ENCODE peak calls at places on chromosomes 6 and 20, in six cellular contexts. J is kidney epithelial cell, C is heart left ventricle, D is IMR-90, P is fibroblast of pulmonary artery, K is tibial nerve. B is an unnamed sample.
A peak's percentile ranks its signal among the peaks of the same experiment; 100 is the strongest.

GRCh38 chr6:144339859-144340452 is 54.8 kb downstream of the UTRN start:
- DNase-seq in P (no peak), D (no peak), C (no peak), J (no peak), K (no peak), B (no peak)

GRCh38 chr6:134421496-134421895 is 103.6 kb upstream of the SGK1 start:
- DNase-seq in C (no peak), D (peak; percentile 86), P (peak; percentile 67), K (no peak), J (no peak), B (no peak)

GRCh38 chr20:4898282-4898681 is 103.0 kb downstream of the SLC23A2 start:
- DNase-seq in C (no peak), J (peak; percentile 77), P (peak; percentile 68), D (peak; percentile 89), K (no peak), B (peak; percentile 40)

GRCh38 chr6:122461885-122462284 is 9.7 kb downstream of the SERINC1 start:
- DNase-seq in P (no peak), K (no peak), D (no peak), C (no peak), J (no peak), B (no peak)

GRCh38 chr20:63522091-63522868 is 1.7 kb downstream of the PPDPF start:
- DNase-seq in P (no peak), J (no peak), D (no peak), C (peak; percentile 29), K (no peak), B (no peak)

GRCh38 chr20:44187763-44188709 is 1.0 kb upstream of the JPH2 start:
- DNase-seq in J (no peak), P (no peak), C (no peak), D (peak; percentile 32), K (no peak), B (no peak)

GRCh38 chr20:53643031-53643832 is 49.6 kb upstream of the ZNF217 start:
- DNase-seq in P (peak; percentile 83), J (peak; percentile 70), K (no peak), D (peak; percentile 80), C (no peak), B (peak; percentile 34)

GRCh38 chr6:116215414-116215813 is 38.5 kb downstream of the TSPYL4 start:
- DNase-seq in D (peak; percentile 11), J (no peak), C (no peak), K (no peak), P (peak; percentile 36), B (no peak)

GRCh38 chr6:47033029-47033796 is 8.9 kb downstream of the ADGRF1 start:
- DNase-seq in P (no peak), C (no peak), D (no peak), J (no peak), K (no peak), B (no peak)

GRCh38 chr6:29702519-29703103 is 20.6 kb upstream of the HLA-F start:
- DNase-seq in J (peak; percentile 5), K (no peak), D (no peak), C (peak; percentile 91), P (peak; percentile 23), B (no peak)

GRCh38 chr6:43277643-43278523 is 20.2 kb upstream of the SLC22A7 start:
- DNase-seq in P (no peak), K (no peak), J (no peak), D (peak; percentile 10), C (peak; percentile 58), B (no peak)

GRCh38 chr6:148969679-148970078 is 222.8 kb downstream of the UST start:
- DNase-seq in D (peak; percentile 95), P (no peak), C (no peak), J (no peak), K (no peak), B (no peak)

GRCh38 chr20:1803216-1804128 is 91.7 kb upstream of the SIRPA start:
- DNase-seq in D (peak; percentile 60), C (peak; percentile 86), K (no peak), J (no peak), P (peak; percentile 67), B (peak; percentile 68)

GRCh38 chr6:12288844-12289654 is 1.1 kb upstream of the EDN1 start:
- DNase-seq in J (no peak), K (no peak), D (peak; percentile 74), C (no peak), P (peak; percentile 81), B (peak; percentile 60)

GRCh38 chr20:50744143-50744792 is 12.9 kb downstream of the PARD6B start:
- DNase-seq in K (no peak), C (peak; percentile 71), D (peak; percentile 88), J (no peak), P (peak; percentile 91), B (peak; percentile 50)

GRCh38 chr6:41680182-41680965 is 42.1 kb downstream of the MDFI start:
- DNase-seq in P (no peak), D (no peak), K (no peak), J (no peak), C (no peak), B (no peak)

GRCh38 chr20:10225439-10226080 is 6.9 kb downstream of the SNAP25 start:
- DNase-seq in C (no peak), J (no peak), K (no peak), D (no peak), P (no peak), B (no peak)

GRCh38 chr20:38134427-38135281 is 30.4 kb downstream of the TGM2 start:
- DNase-seq in J (peak; percentile 51), K (no peak), P (peak; percentile 79), C (no peak), D (peak; percentile 64), B (no peak)

GRCh38 chr6:161366301-161366953 is 92.6 kb upstream of the AGPAT4 start:
- DNase-seq in C (no peak), K (no peak), P (no peak), D (no peak), J (no peak), B (no peak)

GRCh38 chr20:3786126-3786484 is 435 bp downstream of the CENPB start:
- DNase-seq in D (peak; percentile 61), K (peak; percentile 33), P (peak; percentile 70), J (no peak), C (peak; percentile 81), B (no peak)

GRCh38 chr20:61705909-61706308 is 359.8 kb downstream of the TAF4 start:
- DNase-seq in J (no peak), D (no peak), K (no peak), C (no peak), P (no peak), B (no peak)

GRCh38 chr6:34953084-34954025 is 64.3 kb downstream of the ANKS1A start:
- DNase-seq in J (peak; percentile 31), D (peak; percentile 80), P (peak; percentile 70), K (no peak), C (no peak), B (no peak)

GRCh38 chr6:25768566-25768965 is 14.0 kb downstream of the SLC17A4 start:
- DNase-seq in J (no peak), P (no peak), K (no peak), D (no peak), C (no peak), B (no peak)

GRCh38 chr6:169701218-169701952 is 444 bp downstream of the WDR27 start:
- DNase-seq in K (no peak), P (no peak), C (no peak), D (no peak), J (no peak), B (no peak)

GRCh38 chr6:2876210-2877056 is 26.7 kb downstream of the SERPINB9 start:
- DNase-seq in D (peak; percentile 81), P (peak; percentile 98), K (no peak), J (peak; percentile 88), C (peak; percentile 80), B (peak; percentile 74)

GRCh38 chr20:32018269-32019155 is 8.3 kb downstream of the CCM2L start:
- DNase-seq in K (peak; percentile 38), D (no peak), J (no peak), C (peak; percentile 76), P (no peak), B (peak; percentile 69)

GRCh38 chr20:36181934-36182603 is 27.5 kb downstream of the EPB41L1 start:
- DNase-seq in C (no peak), P (peak; percentile 76), K (no peak), J (no peak), D (peak; percentile 87), B (no peak)

GRCh38 chr6:52788478-52788877 is 15.1 kb downstream of the GSTA1 start:
- DNase-seq in C (no peak), P (peak; percentile 11), D (peak; percentile 6), J (no peak), K (no peak), B (no peak)

GRCh38 chr6:5967594-5967993 is 39.1 kb downstream of the NRN1 start:
- DNase-seq in D (no peak), C (no peak), J (no peak), P (no peak), K (no peak), B (no peak)
- TF ChIP-seq CTCF in D (no peak), C (no peak), J (no peak), P (no peak), K (no peak), B (no peak)

DNA sequence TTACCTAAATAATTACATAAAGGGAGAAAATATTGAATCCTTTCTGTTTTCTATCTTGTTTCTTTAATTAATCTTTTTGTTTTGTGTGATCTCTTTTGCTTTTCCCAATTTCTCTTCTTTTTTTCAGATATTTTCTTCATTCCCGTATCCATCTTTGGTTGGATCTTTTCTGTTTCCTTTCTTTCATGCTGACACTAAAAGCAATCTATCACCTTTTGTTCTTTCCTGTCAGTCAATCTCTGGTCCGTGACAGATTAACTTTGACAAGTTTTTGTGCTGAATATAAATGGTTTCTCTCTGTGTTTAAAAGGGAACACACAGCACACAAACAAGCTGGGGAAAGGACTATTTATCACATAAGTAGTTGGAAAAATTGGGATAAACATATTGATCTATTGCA is 162.7 kb downstream of the GRM1 start:
- DNase-seq in J (no peak), P (no peak), D (no peak), K (no peak), C (no peak), B (no peak)
- H3K4me3 ChIP-seq in J (no peak overlapping the region), P (no peak overlapping the region), D (no peak overlapping the region), K (no peak overlapping the region), C (no peak overlapping the region), B (no peak overlapping the region)

DNA sequence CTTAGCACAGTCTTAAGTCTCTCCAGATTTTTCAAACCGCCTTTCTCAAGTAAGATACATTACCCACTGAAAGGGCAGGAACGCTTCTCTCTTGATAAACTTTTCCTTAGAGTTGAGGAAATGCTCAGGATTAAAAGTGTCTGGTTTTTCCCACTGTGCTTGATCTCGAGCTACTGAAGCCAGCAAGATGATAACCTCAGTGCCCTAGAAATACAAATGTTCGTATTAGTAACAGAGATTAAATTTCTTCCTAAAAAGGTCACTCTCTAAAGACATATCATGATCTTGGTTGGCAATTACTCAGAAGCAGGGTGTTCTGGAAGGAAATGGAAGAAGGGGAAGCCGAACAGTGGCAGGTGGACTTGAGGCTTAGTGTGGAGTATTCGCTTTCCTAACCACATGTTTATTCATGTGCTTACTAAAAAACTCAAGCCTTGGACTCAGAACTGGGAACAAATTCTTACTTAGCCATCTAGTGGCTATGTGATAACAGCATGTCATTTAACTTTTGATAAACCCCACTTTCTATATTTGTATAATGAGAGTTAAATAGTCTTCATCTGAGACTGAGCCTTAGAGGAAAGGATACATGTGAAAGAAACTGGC is 20.1 kb downstream of the C6orf141 start:
- DNase-seq in P (peak; percentile 42), J (no peak), D (peak; percentile 1), C (no peak), K (no peak), B (no peak)
- TF ChIP-seq CTCF in P (peak; percentile 36), J (no peak), D (peak; percentile 2), C (no peak), K (no peak), B (no peak)

DNA sequence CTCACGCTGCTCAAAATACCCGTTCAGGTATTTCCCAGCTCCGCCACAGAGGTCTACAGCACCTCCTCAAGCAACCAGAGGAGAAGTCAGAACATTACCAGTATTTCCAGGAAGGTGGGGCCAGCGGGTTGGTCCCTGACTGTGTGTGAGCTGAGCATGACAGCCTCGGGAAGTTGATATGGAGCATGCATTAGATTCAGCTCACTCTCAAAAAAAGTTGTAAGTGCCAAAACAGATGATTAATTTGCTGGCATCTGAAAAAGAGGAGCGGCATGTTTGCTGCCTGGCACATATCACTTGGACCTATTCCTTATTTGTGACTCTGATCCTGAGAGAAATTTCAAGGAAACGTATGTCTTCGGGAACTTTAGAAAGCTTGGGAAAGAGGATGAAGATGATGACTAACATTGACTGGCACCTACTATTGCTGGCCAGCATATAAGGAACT is 32.3 kb downstream of the ELOVL2 start:
- DNase-seq in J (no peak), K (no peak), C (no peak), D (no peak), P (peak; percentile 68), B (no peak)
- H3K4me3 ChIP-seq in J (no peak overlapping the region), K (no peak overlapping the region), C (no peak overlapping the region), D (no peak overlapping the region), P (no peak overlapping the region), B (no peak overlapping the region)